ENCODE peak calls at places on chromosomes 7 and 10, in nine cellular contexts. K, U, R, A, D, Q, H, X and N are unnamed samples.

GRCh38 chr10:73920084-73920483 is 9.2 kb downstream of the PLAU start:
- DNase-seq in X (peak; percentile 39), R (peak; percentile 42), H (peak; percentile 32), Q (no peak), D (no peak), U (no peak), A (no peak), K (no peak), N (peak; percentile 70)

GRCh38 chr10:87844837-87845623 is 18.3 kb downstream of the KLLN start:
- DNase-seq in D (peak; percentile 19), U (no peak), H (no peak), X (no peak), R (peak; percentile 78), Q (peak; percentile 64), K (no peak), A (no peak), N (no peak)

GRCh38 chr7:24825931-24826661 is 68.8 kb upstream of the GSDME start:
- DNase-seq in K (peak; percentile 93), H (peak; percentile 83), U (no peak), Q (peak; percentile 50), X (no peak), R (peak; percentile 75), D (peak; percentile 84), A (no peak), N (no peak)

GRCh38 chr10:101613646-101614045 is 25.5 kb downstream of the DPCD start:
- DNase-seq in U (no peak), Q (no peak), R (no peak), K (no peak), A (no peak), D (no peak), X (no peak), H (no peak), N (no peak)

GRCh38 chr10:14062528-14063260 is 268.0 kb downstream of the FRMD4A start:
- DNase-seq in Q (peak; percentile 34), K (no peak), R (peak; percentile 70), X (no peak), H (no peak), D (no peak), A (no peak), U (no peak), N (no peak)

GRCh38 chr7:33039257-33039904 is 23.2 kb downstream of the NT5C3A start:
- DNase-seq in K (no peak), U (no peak), Q (peak; percentile 37), X (no peak), H (no peak), A (no peak), R (peak; percentile 36), D (no peak), N (no peak)

GRCh38 chr10:68628576-68629127 is 68.5 kb downstream of the TET1 start:
- DNase-seq in H (no peak), K (no peak), R (no peak), X (no peak), A (no peak), U (no peak), D (no peak), Q (no peak), N (no peak)

GRCh38 chr7:41885748-41886147 is 182.9 kb upstream of the INHBA start:
- DNase-seq in K (no peak), Q (peak; percentile 54), U (no peak), H (no peak), R (peak; percentile 70), X (no peak), D (no peak), A (no peak), N (no peak)

GRCh38 chr7:815284-816216 is 16.7 kb upstream of the SUN1 start:
- DNase-seq in R (no peak), X (peak; percentile 46), U (peak; percentile 90), A (no peak), D (peak; percentile 74), K (no peak), Q (no peak), H (peak; percentile 48), N (no peak)

GRCh38 chr10:93745411-93746065 is 12.2 kb upstream of the LGI1 start:
- DNase-seq in H (no peak), A (no peak), Q (peak; percentile 8), X (no peak), D (no peak), R (peak; percentile 17), K (no peak), U (peak; percentile 77), N (peak; percentile 24)

GRCh38 chr10:77274046-77274795 is 363.4 kb downstream of the KCNMA1 start:
- DNase-seq in U (no peak), X (no peak), H (no peak), A (no peak), D (peak; percentile 36), Q (no peak), K (no peak), R (peak; percentile 65), N (no peak)

GRCh38 chr10:77281719-77282118 is 355.9 kb downstream of the KCNMA1 start:
- DNase-seq in K (no peak), Q (no peak), X (no peak), A (no peak), R (no peak), U (no peak), H (no peak), D (no peak), N (no peak)

GRCh38 chr10:77282163-77282562 is 355.4 kb downstream of the KCNMA1 start:
- DNase-seq in X (no peak), D (no peak), R (no peak), Q (no peak), K (no peak), U (no peak), H (no peak), A (no peak), N (no peak)

GRCh38 chr10:77283326-77283725 is 354.3 kb downstream of the KCNMA1 start:
- DNase-seq in D (no peak), X (no peak), U (no peak), R (no peak), Q (no peak), K (no peak), A (no peak), H (no peak), N (no peak)

DNA sequence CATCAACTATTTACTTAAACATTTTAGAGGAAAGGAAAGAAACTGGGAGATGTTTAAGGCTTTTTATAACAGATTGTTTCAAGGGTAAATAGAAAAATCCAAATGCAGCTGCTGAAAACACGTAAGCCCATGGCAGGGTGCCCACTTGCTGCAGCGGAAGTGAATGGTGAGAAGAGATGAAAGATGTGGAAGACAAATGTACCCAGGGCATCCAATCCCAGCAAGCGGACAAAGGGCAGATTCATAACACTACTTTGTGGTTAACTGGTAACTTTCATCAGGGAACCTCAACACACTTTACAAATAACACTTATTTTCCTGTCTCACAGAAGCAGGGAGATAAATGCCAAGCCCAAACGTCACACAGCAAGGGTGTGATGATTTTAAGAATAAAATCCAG is 358.4 kb downstream of the KCNMA1 start:
- DNase-seq in Q (no peak), A (no peak), R (peak; percentile 70), X (peak; percentile 29), K (no peak), D (no peak), U (no peak), H (no peak), N (no peak)
- H3K4me3 ChIP-seq in Q (no peak overlapping the region), A (no peak overlapping the region), R (no peak overlapping the region), X (no peak overlapping the region), K (no peak overlapping the region), D (no peak overlapping the region), U (no peak overlapping the region), H (no peak overlapping the region), N (no peak overlapping the region)

GRCh38 chr10:124089859-124090258 is 3.5 kb downstream of the CHST15 start:
- DNase-seq in H (no peak), K (no peak), A (no peak), U (no peak), Q (no peak), X (no peak), R (no peak), D (no peak), N (no peak)

GRCh38 chr10:124093076-124093773 is at the start of gene CHST15:
- DNase-seq in R (peak; percentile 54), K (peak; percentile 74), A (no peak), H (no peak), U (peak; percentile 76), Q (peak; percentile 36), D (peak; percentile 77), X (peak; percentile 69), N (peak; percentile 81)

GRCh38 chr10:124092270-124093075 is 925 bp downstream of the CHST15 start:
- DNase-seq in K (no peak), U (peak; percentile 82), R (no peak), A (no peak), H (peak; percentile 57), X (peak; percentile 74), D (peak; percentile 68), Q (no peak), N (peak; percentile 74)

GRCh38 chr10:124090630-124091209 is 2.7 kb downstream of the CHST15 start:
- DNase-seq in H (no peak), R (no peak), Q (no peak), K (no peak), U (no peak), A (no peak), D (no peak), X (no peak), N (no peak)

DNA sequence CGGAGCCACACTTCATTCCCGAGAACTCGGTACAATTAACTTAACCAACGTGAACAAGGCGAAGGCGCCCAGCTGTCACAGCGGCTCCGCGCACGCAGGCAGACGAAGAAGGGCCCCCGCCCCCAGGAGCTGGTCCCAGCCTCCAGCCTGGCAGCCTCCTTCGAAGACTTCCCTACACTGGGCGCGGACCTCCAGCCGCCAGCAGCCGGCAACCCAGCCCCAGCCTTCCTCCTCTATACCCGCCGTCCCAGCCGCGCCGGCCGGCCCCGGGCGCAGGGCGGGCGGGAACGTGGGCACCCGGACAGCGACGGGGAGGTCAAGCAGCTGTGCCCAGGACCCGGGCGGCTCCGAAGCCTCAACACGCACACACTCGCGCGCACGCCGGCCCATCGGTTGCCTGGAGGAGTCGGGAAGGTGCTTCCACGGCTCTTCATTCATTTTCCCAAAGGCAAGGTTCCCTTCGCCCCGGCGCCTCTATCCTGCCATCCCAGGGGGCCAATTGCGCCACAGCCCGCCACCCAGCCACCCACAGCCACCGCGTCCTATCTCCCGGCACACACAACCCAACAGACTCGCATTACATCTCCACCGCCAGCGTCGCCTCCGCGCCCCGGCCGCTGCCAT is 1.6 kb downstream of the CHST15 start:
- DNase-seq in X (peak; percentile 59), A (no peak), U (peak; percentile 71), R (no peak), D (peak; percentile 49), K (no peak), Q (no peak), H (no peak), N (peak; percentile 73)
- H3K4me3 ChIP-seq in X (peak overlapping the region; percentile 59), A (peak overlapping the region; percentile 35), U (peak overlapping the region; percentile 74), R (peak overlapping the region; percentile 45), D (peak overlapping the region; percentile 82), K (peak overlapping the region; percentile 80), Q (peak overlapping the region; percentile 36), H (peak overlapping the region; percentile 23), N (peak overlapping the region; percentile 78)

DNA sequence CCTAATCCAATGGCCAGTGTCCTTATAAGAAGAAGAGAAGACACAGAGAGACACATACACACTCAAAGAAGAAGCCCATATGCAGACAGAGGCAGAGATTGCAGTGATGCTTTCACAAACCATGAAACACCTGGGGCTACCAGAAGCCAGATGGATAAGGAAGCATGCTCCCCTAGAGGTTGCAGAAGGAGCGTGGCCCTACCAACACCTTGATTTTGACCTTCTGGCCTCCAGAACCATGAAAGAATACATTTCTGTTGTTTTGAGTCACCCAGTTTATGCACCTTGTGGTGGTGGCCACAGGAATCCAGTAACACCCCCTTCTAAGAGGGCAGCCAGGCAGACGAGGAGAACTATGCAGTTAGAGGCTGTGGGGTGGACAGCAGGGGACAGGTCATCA is 43.5 kb downstream of the AOC1 start:
- DNase-seq in R (no peak), D (no peak), H (no peak), X (no peak), K (no peak), U (no peak), Q (no peak), A (no peak), N (no peak)
- H3K4me3 ChIP-seq in R (no peak overlapping the region), D (no peak overlapping the region), H (no peak overlapping the region), X (no peak overlapping the region), K (no peak overlapping the region), U (no peak overlapping the region), Q (no peak overlapping the region), A (no peak overlapping the region), N (no peak overlapping the region)

GRCh38 chr7:157021071-157021891 is 10.8 kb upstream of the MNX1 start:
- DNase-seq in R (no peak), D (no peak), X (no peak), U (peak; percentile 70), A (no peak), K (no peak), Q (no peak), H (peak; percentile 17), N (no peak)
- H3K4me3 ChIP-seq in R (no peak overlapping the region), D (no peak overlapping the region), X (no peak overlapping the region), U (peak overlapping the region; percentile 51), A (no peak overlapping the region), K (no peak overlapping the region), Q (no peak overlapping the region), H (peak overlapping the region; percentile 5), N (no peak overlapping the region)